ENCODE peak calls at places on chromosome 1, in six cellular contexts. H, E, N, W, J and L are unnamed samples.

GRCh38 chr1:63087966-63088365 is 234.4 kb upstream of the FOXD3 start:
- DNase-seq in H (peak; percentile 65), E (peak; percentile 11), N (no peak), W (no peak), J (no peak), L (no peak)

GRCh38 chr1:85321237-85321964 is 45.0 kb upstream of the BCL10 start:
- DNase-seq in H (no peak), E (no peak), N (no peak), W (no peak), J (no peak), L (peak; percentile 28)

GRCh38 chr1:4016351-4017130 is 116.5 kb upstream of the C1orf174 start:
- DNase-seq in H (no peak), E (no peak), N (no peak), W (no peak), J (no peak), L (no peak)

GRCh38 chr1:94045465-94046056 is 75.4 kb downstream of the ABCA4 start:
- DNase-seq in H (peak; percentile 49), E (peak; percentile 28), N (no peak), W (peak; percentile 79), J (peak; percentile 82), L (peak; percentile 39)

GRCh38 chr1:60569189-60569588 is 495.6 kb upstream of the C1orf87 start:
- DNase-seq in H (no peak), E (no peak), N (no peak), W (no peak), J (no peak), L (no peak)

GRCh38 chr1:14300991-14301703 is 297.3 kb upstream of the KAZN start:
- DNase-seq in H (no peak), E (no peak), N (no peak), W (no peak), J (no peak), L (no peak)

GRCh38 chr1:162328507-162328906 is 48.1 kb downstream of the SPATA46 start:
- DNase-seq in H (no peak), E (peak; percentile 88), N (no peak), W (no peak), J (no peak), L (no peak)

GRCh38 chr1:204191481-204191880 is 4.8 kb downstream of the KISS1 start:
- DNase-seq in H (no peak), E (peak; percentile 91), N (no peak), W (no peak), J (no peak), L (no peak)

GRCh38 chr1:97581614-97582051 is 339.2 kb downstream of the DPYD start:
- DNase-seq in H (no peak), E (no peak), N (no peak), W (no peak), J (no peak), L (no peak)

GRCh38 chr1:156508205-156508954 is 7.8 kb upstream of the MEF2D start:
- DNase-seq in H (no peak), E (no peak), N (no peak), W (peak; percentile 49), J (no peak), L (no peak)

GRCh38 chr1:189787201-189787600 is 690.5 kb downstream of the BRINP3 start:
- DNase-seq in H (no peak), E (no peak), N (no peak), W (no peak), J (no peak), L (no peak)

GRCh38 chr1:44554706-44555105 is 119.6 kb downstream of the TMEM53 start:
- DNase-seq in H (no peak), E (no peak), N (no peak), W (no peak), J (no peak), L (no peak)

GRCh38 chr1:186500804-186501203 is 39.9 kb upstream of the PDC start:
- DNase-seq in H (no peak), E (no peak), N (no peak), W (no peak), J (no peak), L (no peak)

GRCh38 chr1:202589190-202589680 is 121.0 kb downstream of the SYT2 start:
- DNase-seq in H (no peak), E (no peak), N (no peak), W (peak; percentile 91), J (peak; percentile 97), L (no peak)

GRCh38 chr1:162878000-162878596 is 17.1 kb upstream of the CCDC190 start:
- DNase-seq in H (peak; percentile 79), E (peak; percentile 78), N (no peak), W (no peak), J (peak; percentile 18), L (peak; percentile 24)

GRCh38 chr1:37035828-37036666 is 1.7 kb upstream of the GRIK3 start:
- DNase-seq in H (peak; percentile 50), E (peak; percentile 89), N (no peak), W (no peak), J (no peak), L (peak; percentile 22)

GRCh38 chr1:108063703-108064102 is 98.7 kb upstream of the VAV3 start:
- DNase-seq in H (no peak), E (no peak), N (no peak), W (no peak), J (no peak), L (no peak)

GRCh38 chr1:183719289-183719688 is 66.2 kb upstream of the APOBEC4 start:
- DNase-seq in H (no peak), E (no peak), N (no peak), W (no peak), J (no peak), L (no peak)

GRCh38 chr1:64471218-64471719 is 1.3 kb downstream of the CACHD1 start:
- DNase-seq in H (peak; percentile 42), E (no peak), N (no peak), W (no peak), J (peak; percentile 35), L (peak; percentile 43)

GRCh38 chr1:17857109-17857499 is 102.0 kb downstream of the ACTL8 start:
- DNase-seq in H (no peak), E (no peak), N (no peak), W (no peak), J (no peak), L (no peak)

GRCh38 chr1:38018864-38019343 is 6.4 kb downstream of the UTP11 start:
- DNase-seq in H (no peak), E (peak; percentile 9), N (no peak), W (no peak), J (no peak), L (no peak)

GRCh38 chr1:154546264-154547043 is 12.0 kb downstream of the UBE2Q1 start:
- DNase-seq in H (peak; percentile 79), E (peak; percentile 43), N (peak; percentile 66), W (no peak), J (peak; percentile 61), L (peak; percentile 63)

GRCh38 chr1:94092210-94092613 is 28.7 kb downstream of the ABCA4 start:
- DNase-seq in H (no peak), E (no peak), N (no peak), W (no peak), J (peak; percentile 61), L (no peak)

GRCh38 chr1:34113887-34114286 is 51.1 kb downstream of the CSMD2 start:
- DNase-seq in H (no peak), E (no peak), N (no peak), W (peak; percentile 12), J (no peak), L (no peak)

GRCh38 chr1:76037314-76037713 is 37.2 kb upstream of the ST6GALNAC3 start:
- DNase-seq in H (no peak), E (no peak), N (no peak), W (no peak), J (no peak), L (no peak)

GRCh38 chr1:59173721-59174120 is 123.2 kb upstream of the FGGY start:
- DNase-seq in H (no peak), E (no peak), N (no peak), W (no peak), J (no peak), L (no peak)

GRCh38 chr1:40143891-40144575 is 17.2 kb upstream of the RLF start:
- DNase-seq in H (peak; percentile 33), E (peak; percentile 100), N (peak; percentile 60), W (peak; percentile 32), J (peak; percentile 50), L (peak; percentile 32)

GRCh38 chr1:169137357-169137756 is 30.9 kb downstream of the ATP1B1 start:
- DNase-seq in H (no peak), E (no peak), N (no peak), W (no peak), J (no peak), L (no peak)